ENCODE peak calls at places on chromosomes 6 and 20, in six cellular contexts. W, N, V, S, P and B are unnamed samples.
A peak's percentile ranks its signal among the peaks of the same experiment; 100 is the strongest.

GRCh38 chr20:31751126-31751525 is 12.0 kb downstream of the TPX2 start:
- DNase-seq in P (no peak), N (no peak), V (peak; percentile 73), W (peak; percentile 34), S (no peak), B (no peak)

GRCh38 chr20:41702647-41703046 is 84.5 kb upstream of the CHD6 start:
- DNase-seq in V (no peak), S (no peak), N (no peak), W (no peak), P (no peak), B (no peak)

GRCh38 chr6:158877716-158878115 is 58.5 kb upstream of the EZR start:
- DNase-seq in V (no peak), P (no peak), W (no peak), N (no peak), S (no peak), B (no peak)

GRCh38 chr20:36792422-36792821 is 18.9 kb upstream of the DSN1 start:
- DNase-seq in V (peak; percentile 67), S (peak; percentile 85), P (no peak), N (no peak), W (peak; percentile 60), B (peak; percentile 60)

GRCh38 chr20:17910828-17911294 is 57.7 kb downstream of the SNX5 start:
- DNase-seq in S (no peak), V (peak; percentile 93), W (peak; percentile 54), N (no peak), P (no peak), B (no peak)

GRCh38 chr20:51678041-51678697 is 90.0 kb downstream of the ATP9A start:
- DNase-seq in W (no peak), N (no peak), S (no peak), V (no peak), P (no peak), B (peak; percentile 87)

GRCh38 chr6:154930490-154930889 is 64.6 kb upstream of the TIAM2 start:
- DNase-seq in W (no peak), P (peak; percentile 40), V (no peak), N (no peak), S (no peak), B (peak; percentile 99)

GRCh38 chr20:46752639-46753235 is 43.3 kb downstream of the SLC2A10 start:
- DNase-seq in S (peak; percentile 73), N (peak; percentile 60), V (peak; percentile 76), W (no peak), P (no peak), B (peak; percentile 81)

GRCh38 chr6:87982134-87982533 is 65.5 kb upstream of the SPACA1 start:
- DNase-seq in W (no peak), V (peak; percentile 25), P (no peak), S (no peak), N (no peak), B (no peak)